ENCODE peak calls at places on chromosome 16, in six cellular contexts. W is left ventricle myocardium inferior; L is sigmoid colon; Z is cardiac fibroblast; N is hepatocyte; U is CD4-positive, alpha-beta memory T cell. R is an unnamed sample.

GRCh38 chr16:13553453-13553985 is 366.4 kb upstream of the ERCC4 start:
- DNase-seq in U (no peak), Z (no peak), L (no peak), W (no peak), N (no peak), R (no peak)

GRCh38 chr16:84648595-84649510 is 542 bp downstream of the KLHL36 start:
- DNase-seq in U (peak), N (peak), Z (peak), L (peak), W (peak), R (no peak)

GRCh38 chr16:30110661-30111060 is 2.7 kb downstream of the GDPD3 start:
- DNase-seq in U (no peak), L (no peak), N (no peak), Z (no peak), W (no peak), R (no peak)

GRCh38 chr16:89565506-89566372 is 5.3 kb downstream of the RPL13 start:
- DNase-seq in W (peak), Z (peak), L (no peak), N (peak), U (peak), R (peak)

GRCh38 chr16:46828292-46828691 is 2.7 kb downstream of the C16orf87 start:
- DNase-seq in Z (no peak), W (no peak), N (no peak), L (no peak), U (no peak), R (no peak)

GRCh38 chr16:56862776-56863175 is 2.2 kb upstream of the SLC12A3 start:
- DNase-seq in L (no peak), W (no peak), Z (no peak), U (no peak), N (no peak), R (no peak)

GRCh38 chr16:56894331-56894917 is 29.4 kb downstream of the SLC12A3 start:
- DNase-seq in N (no peak), Z (no peak), U (no peak), W (no peak), L (no peak), R (no peak)

GRCh38 chr16:27628216-27628945 is 78.4 kb downstream of the KATNIP start:
- DNase-seq in L (no peak), Z (no peak), U (no peak), N (peak), W (no peak), R (no peak)

GRCh38 chr16:55301385-55302008 is 22.5 kb upstream of the IRX6 start:
- DNase-seq in W (no peak), Z (no peak), L (no peak), N (no peak), U (no peak), R (no peak)

GRCh38 chr16:67025151-67025550 is 3.8 kb upstream of the CBFB start:
- DNase-seq in W (no peak), L (no peak), Z (no peak), N (no peak), U (no peak), R (peak)

GRCh38 chr16:4404247-4404966 is 12.0 kb downstream of the CORO7 start:
- DNase-seq in N (peak), L (no peak), W (peak), U (peak), Z (peak), R (no peak)

GRCh38 chr16:4401510-4401909 is 14.9 kb downstream of the CORO7 start:
- DNase-seq in L (no peak), W (no peak), Z (no peak), N (no peak), U (peak), R (no peak)

GRCh38 chr16:4403133-4403949 is 13.1 kb downstream of the CORO7 start:
- DNase-seq in U (peak), W (no peak), L (no peak), Z (no peak), N (no peak), R (no peak)

GRCh38 chr16:4401094-4401501 is 15.3 kb downstream of the CORO7 start:
- DNase-seq in Z (no peak), L (no peak), W (no peak), U (peak), N (no peak), R (no peak)

DNA sequence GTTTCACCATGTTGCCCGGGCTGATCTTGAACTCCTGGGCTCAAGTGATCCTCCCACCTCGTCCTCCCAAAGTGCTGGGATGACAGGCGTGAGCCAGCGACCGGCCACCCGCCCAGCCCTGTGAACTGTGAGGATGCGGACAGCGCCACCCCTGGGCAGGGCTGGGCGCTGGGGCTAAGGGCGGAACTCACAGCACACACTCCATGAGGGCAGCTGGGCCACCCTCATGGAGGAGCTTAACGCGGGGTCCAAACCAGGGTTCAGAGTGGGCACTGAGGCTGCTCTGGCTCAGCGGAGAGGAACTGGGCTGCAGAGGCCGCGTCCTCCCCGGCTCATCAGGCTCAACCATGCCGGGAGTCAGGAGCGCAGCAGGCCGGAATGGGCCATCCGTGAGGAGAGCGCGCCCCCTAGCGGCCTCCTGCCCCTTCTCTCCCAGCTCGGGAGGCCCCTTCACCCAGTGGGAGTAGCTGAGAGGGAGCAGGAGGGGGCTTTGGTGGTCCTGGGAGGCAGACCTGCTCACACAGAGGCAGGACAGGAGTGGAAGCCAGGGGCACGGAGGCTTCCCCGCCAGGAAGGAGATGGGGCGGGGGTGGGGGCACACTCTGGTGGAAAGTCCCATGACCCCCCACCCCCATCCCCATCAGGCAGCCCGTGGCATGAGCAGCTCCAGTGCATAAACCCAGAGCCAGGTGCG is 13.8 kb downstream of the CORO7 start:
- DNase-seq in U (peak), Z (peak), L (peak), W (peak), N (peak), R (peak)
- H3K4me3 ChIP-seq in U (no peak), Z (peak), L (no peak), W (peak), N (no peak), R (no peak)

GRCh38 chr16:57986196-57986595 is 14.3 kb downstream of the ZNF319 start:
- DNase-seq in U (no peak), L (peak), Z (no peak), W (no peak), N (no peak), R (peak)
- H3K4me3 ChIP-seq in U (no peak), L (no peak), Z (no peak), W (no peak), N (no peak), R (no peak)

GRCh38 chr16:50430076-50430475 is 61.3 kb upstream of the BRD7 start:
- DNase-seq in U (no peak), W (no peak), Z (no peak), N (no peak), L (no peak), R (no peak)
- H3K4me3 ChIP-seq in U (no peak), W (no peak), Z (no peak), N (no peak), L (no peak), R (no peak)

GRCh38 chr16:88431651-88432050 is 21.4 kb upstream of the ZFPM1 start:
- DNase-seq in N (no peak), L (no peak), Z (no peak), U (no peak), W (no peak), R (no peak)
- H3K4me3 ChIP-seq in N (no peak), L (no peak), Z (no peak), U (no peak), W (peak), R (no peak)

GRCh38 chr16:77721752-77722314 is 481 bp upstream of the NUDT7 start:
- DNase-seq in N (no peak), W (no peak), U (no peak), Z (no peak), L (no peak), R (no peak)
- H3K4me3 ChIP-seq in N (no peak), W (peak), U (peak), Z (no peak), L (peak), R (peak)

DNA sequence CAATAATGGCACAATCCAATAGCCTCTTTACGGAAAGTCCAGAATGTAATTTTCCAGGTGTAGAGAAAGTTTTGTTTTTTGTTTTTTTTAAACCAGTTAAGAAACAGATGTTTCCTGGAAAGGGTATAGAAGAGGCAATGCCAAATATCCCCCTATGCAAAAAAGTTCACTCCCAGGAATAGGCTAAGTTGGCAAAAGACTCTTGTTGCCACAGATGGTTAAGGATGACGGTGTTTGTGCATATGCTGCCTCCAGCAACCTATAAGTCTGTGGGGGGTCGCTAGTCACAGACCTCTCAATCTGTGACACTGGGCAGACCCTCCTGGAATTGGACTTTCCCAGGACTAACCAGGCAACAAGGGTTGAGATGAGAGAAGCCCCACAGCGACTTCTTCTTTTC is 20.9 kb upstream of the HP start:
- DNase-seq in Z (no peak), W (no peak), U (no peak), L (no peak), N (no peak), R (no peak)
- H3K4me3 ChIP-seq in Z (no peak), W (no peak), U (no peak), L (no peak), N (no peak), R (no peak)

DNA sequence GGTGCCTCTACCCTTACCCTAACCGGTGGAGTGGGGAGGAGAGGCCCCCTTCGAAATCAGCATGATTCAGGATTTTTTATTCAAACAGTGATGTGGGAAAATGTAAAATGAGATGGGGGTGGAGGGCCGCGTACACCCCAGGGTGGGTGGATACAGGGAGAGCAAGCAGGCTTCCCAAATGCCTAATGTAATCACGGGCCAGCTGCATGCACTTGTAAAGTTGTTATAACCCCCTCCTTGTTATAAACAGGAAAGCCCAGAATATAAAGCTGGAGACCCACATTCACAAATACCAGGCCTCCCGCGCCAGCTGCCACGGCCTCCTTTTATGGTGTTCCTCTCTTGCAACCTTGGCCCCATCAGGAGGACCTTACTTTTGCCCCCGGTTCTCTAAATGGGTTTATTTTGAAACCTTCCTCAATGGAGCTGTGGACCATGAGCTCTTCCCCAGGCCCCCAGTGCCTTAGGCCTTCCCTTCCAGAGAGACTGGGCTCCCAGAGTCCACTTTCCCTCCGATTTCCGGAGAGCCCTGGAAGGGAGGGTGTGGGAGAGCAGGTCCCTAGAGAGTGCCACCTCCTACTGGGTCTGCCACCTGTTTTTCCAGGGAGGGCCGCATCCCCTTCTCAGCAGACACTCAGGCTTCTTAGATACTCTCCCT is 906 bp upstream of the FOXL1 start:
- DNase-seq in N (peak), W (no peak), L (no peak), Z (no peak), U (no peak), R (no peak)
- H3K4me3 ChIP-seq in N (no peak), W (peak), L (no peak), Z (peak), U (no peak), R (peak)